ENCODE peak calls at places on chromosomes 13 and 19, in five cellular contexts. J, B, U, O and X are unnamed samples.

GRCh38 chr19:33953592-33953991 is 156.9 kb downstream of the KCTD15 start:
- DNase-seq in O (no peak), J (no peak), U (no peak), B (no peak), X (no peak)

GRCh38 chr13:100872761-100873160 is 198.2 kb upstream of the TMTC4 start:
- DNase-seq in U (no peak), J (no peak), O (no peak), B (no peak), X (no peak)

GRCh38 chr13:42894765-42895181 is 97.3 kb downstream of the EPSTI1 start:
- DNase-seq in B (no peak), U (no peak), J (no peak), O (peak), X (no peak)

GRCh38 chr19:44948237-44948636 is 2.4 kb downstream of the APOC2 start:
- DNase-seq in B (no peak), U (no peak), O (no peak), J (no peak), X (no peak)

GRCh38 chr19:6802336-6803035 is 30.0 kb downstream of the VAV1 start:
- DNase-seq in J (peak), O (no peak), U (peak), B (no peak), X (no peak)

GRCh38 chr19:11420429-11420893 is 1.3 kb upstream of the RGL3 start:
- DNase-seq in U (no peak), O (peak), J (peak), B (peak), X (peak)

GRCh38 chr19:39865186-39865585 is 19.0 kb upstream of the FBL start:
- DNase-seq in O (no peak), J (no peak), U (no peak), B (no peak), X (no peak)

GRCh38 chr13:100235311-100235901 is 146.5 kb downstream of the PCCA start:
- DNase-seq in O (peak), U (peak), J (no peak), B (peak), X (no peak)

GRCh38 chr13:69109891-69110525 is 997.6 kb upstream of the ATXN8OS start:
- DNase-seq in U (no peak), O (peak), J (no peak), B (no peak), X (no peak)